ENCODE peak calls at places on chromosomes 3 and 15, in eight cellular contexts. T is GM12891; V is HTR-8/SVneo; E is nephron progenitor cell; C is T-helper 9 cell; W is stimulated activated CD8-positive, alpha-beta memory T cell treated with anti-CD3 and anti-CD28 coated beads, Interleukin-15, amount 100 ng/mL, for 48 hours; I is AG04450; K is OCI-LY7. L is an unnamed sample.

GRCh38 chr15:50880651-50881114 is 27.8 kb upstream of the AP4E1 start:
- DNase-seq in C (no peak), E (no peak), V (no peak), I (peak; percentile 43), W (no peak), T (no peak), K (peak; percentile 60), L (peak; percentile 66)

GRCh38 chr15:57358611-57359010 is 17.7 kb upstream of the CGNL1 start:
- DNase-seq in T (no peak), V (no peak), C (no peak), W (no peak), E (no peak), K (no peak), I (no peak), L (peak; percentile 72)

GRCh38 chr3:14716593-14716992 is 41.7 kb downstream of the C3orf20 start:
- DNase-seq in E (no peak), W (no peak), I (no peak), K (no peak), V (no peak), T (no peak), C (no peak), L (no peak)

GRCh38 chr3:156465222-156465621 is 89.7 kb downstream of the SSR3 start:
- DNase-seq in E (no peak), T (no peak), W (no peak), V (no peak), K (no peak), C (no peak), I (no peak), L (no peak)

GRCh38 chr15:39564972-39565665 is 15.8 kb upstream of the THBS1 start:
- DNase-seq in E (no peak), I (no peak), K (no peak), V (no peak), C (no peak), T (no peak), W (no peak), L (no peak)

GRCh38 chr3:19946291-19946831 is 536 bp upstream of the RAB5A start:
- DNase-seq in V (no peak), I (no peak), W (no peak), T (peak; percentile 20), K (no peak), E (no peak), C (no peak), L (no peak)

GRCh38 chr3:151372063-151372820 is 12.3 kb downstream of the P2RY12 start:
- DNase-seq in W (no peak), K (no peak), E (no peak), I (no peak), V (no peak), T (no peak), C (no peak), L (no peak)

GRCh38 chr3:187261541-187261969 is 30.0 kb downstream of the MASP1 start:
- DNase-seq in T (no peak), W (no peak), V (no peak), C (no peak), K (no peak), I (peak; percentile 54), E (no peak), L (no peak)

GRCh38 chr3:355622-356021 is 159.1 kb downstream of the CHL1 start:
- DNase-seq in C (no peak), W (no peak), V (no peak), K (no peak), T (no peak), E (no peak), I (peak; percentile 76), L (no peak)

GRCh38 chr15:99986297-99987118 is 253.3 kb upstream of the LYSMD4 start:
- DNase-seq in K (no peak), E (no peak), V (no peak), T (no peak), W (no peak), C (no peak), I (no peak), L (peak; percentile 73)

GRCh38 chr15:99536422-99537033 is 29.3 kb upstream of the MEF2A start:
- DNase-seq in I (no peak), T (no peak), W (no peak), K (no peak), E (no peak), V (peak; percentile 56), C (no peak), L (no peak)

GRCh38 chr3:156674046-156674910 is at the start of gene TIPARP:
- DNase-seq in V (peak; percentile 91), E (peak; percentile 100), I (peak; percentile 93), K (peak; percentile 97), W (peak; percentile 99), C (peak; percentile 99), T (peak; percentile 85), L (peak; percentile 97)

GRCh38 chr3:54243262-54243931 is 121.0 kb downstream of the CACNA2D3 start:
- DNase-seq in V (peak; percentile 13), E (no peak), W (no peak), C (no peak), K (no peak), T (no peak), I (no peak), L (no peak)

GRCh38 chr15:65085990-65086679 is 9.6 kb downstream of the KBTBD13 start:
- DNase-seq in E (peak; percentile 58), C (no peak), T (no peak), K (peak; percentile 20), I (no peak), W (no peak), V (peak; percentile 48), L (peak; percentile 46)

GRCh38 chr3:127477396-127477795 is 113.1 kb downstream of the TPRA1 start:
- DNase-seq in K (no peak), I (no peak), E (no peak), W (no peak), C (no peak), T (no peak), V (no peak), L (no peak)

GRCh38 chr3:105362021-105362665 is 4.6 kb upstream of the ALCAM start:
- DNase-seq in E (no peak), V (peak; percentile 6), I (no peak), T (no peak), W (no peak), K (no peak), C (no peak), L (no peak)

GRCh38 chr3:141280086-141280485 is 48.5 kb downstream of the PXYLP1 start:
- DNase-seq in V (no peak), K (no peak), T (no peak), C (no peak), W (no peak), I (no peak), E (no peak), L (no peak)